ENCODE peak calls at places on chromosome 16, in five cellular contexts. T, K, R, V and N are unnamed samples. For H3K4me1 and H3K36me3, the result is how much of the 10 kb centered on the place peaks cover.

GRCh38 chr16:25107466-25107792 is 4.1 kb upstream of the LCMT1 start:
- DNase-seq in T (no peak), K (no peak), R (no peak), V (no peak), N (no peak)

GRCh38 chr16:4855804-4856203 is 8.5 kb downstream of the UBN1 start:
- DNase-seq in T (no peak), K (no peak), R (no peak), V (no peak), N (no peak)

GRCh38 chr16:77584205-77584859 is 138.0 kb upstream of the NUDT7 start:
- DNase-seq in T (peak), K (peak), R (no peak), V (peak), N (peak)

GRCh38 chr16:21647562-21648164 is 4.7 kb downstream of the IGSF6 start:
- DNase-seq in T (no peak), K (no peak), R (no peak), V (no peak), N (no peak)

GRCh38 chr16:35713762-35714650 is 2254.6 kb downstream of the TP53TG3F start:
- DNase-seq in T (no peak), K (no peak), R (no peak), V (no peak), N (no peak)

GRCh38 chr16:78973041-78973440 is 627.5 kb downstream of the MAF start:
- DNase-seq in T (no peak), K (no peak), R (no peak), V (no peak), N (peak)

GRCh38 chr16:88526008-88526905 is 43.9 kb upstream of the ZC3H18 start:
- DNase-seq in T (no peak), K (no peak), R (no peak), V (no peak), N (no peak)

GRCh38 chr16:3789375-3790067 is 72.2 kb upstream of the TRAP1 start:
- DNase-seq in T (no peak), K (no peak), R (no peak), V (no peak), N (no peak)

GRCh38 chr16:86018487-86018886 is 119.5 kb downstream of the IRF8 start:
- DNase-seq in T (no peak), K (no peak), R (peak), V (no peak), N (peak)

GRCh38 chr16:86835981-86836380 is 257.6 kb downstream of the FOXL1 start:
- DNase-seq in T (no peak), K (no peak), R (no peak), V (no peak), N (no peak)

DNA sequence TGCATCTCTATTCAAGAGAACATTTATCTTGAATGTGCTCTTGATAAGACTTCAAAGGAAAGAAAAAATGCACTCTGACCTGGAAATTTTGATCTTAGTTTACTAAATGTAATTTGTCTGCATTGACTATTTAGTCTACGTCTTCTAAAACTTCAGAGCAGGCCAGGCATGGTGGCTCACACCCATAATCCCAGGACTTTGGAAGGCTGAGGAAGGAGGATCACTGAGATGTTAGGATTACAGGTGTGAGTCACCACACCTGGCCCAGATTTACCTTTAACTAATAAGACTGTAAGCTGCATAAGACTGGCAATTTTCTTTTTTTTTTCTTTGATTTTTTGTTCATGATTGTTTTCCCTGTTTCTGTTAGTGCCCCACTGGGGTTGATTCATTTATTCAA is 18.8 kb upstream of the CIITA start:
- DNase-seq in T (no peak), K (no peak), R (no peak), V (no peak), N (no peak)
- H3K4me1 ChIP-seq in T (under half), K (under half), R (under half), V (under half), N (under half)

GRCh38 chr16:67936876-67937605 is 391 bp upstream of the PSMB10 start:
- DNase-seq in T (peak), K (no peak), R (no peak), V (no peak), N (no peak)
- H3K36me3 ChIP-seq in T (under half), K (under half), R (half or more), V (under half), N (under half)

GRCh38 chr16:14564323-14564722 is 65.7 kb downstream of the PARN start:
- DNase-seq in T (no peak), K (peak), R (no peak), V (no peak), N (no peak)

GRCh38 chr16:14562691-14563491 is 67.2 kb downstream of the PARN start:
- DNase-seq in T (no peak), K (peak), R (no peak), V (no peak), N (peak)

GRCh38 chr16:14566599-14566998 is 63.5 kb downstream of the PARN start:
- DNase-seq in T (no peak), K (no peak), R (no peak), V (no peak), N (no peak)

GRCh38 chr16:14565688-14566025 is 64.4 kb downstream of the PARN start:
- DNase-seq in T (no peak), K (no peak), R (no peak), V (no peak), N (no peak)

GRCh38 chr16:14564881-14565687 is 65.0 kb downstream of the PARN start:
- DNase-seq in T (no peak), K (no peak), R (no peak), V (no peak), N (no peak)
- H3K4me3 ChIP-seq in T (no peak), K (no peak), R (no peak), V (no peak), N (no peak)

GRCh38 chr16:17391715-17392114 is 79.0 kb downstream of the XYLT1 start:
- DNase-seq in T (no peak), K (no peak), R (no peak), V (no peak), N (no peak)
- H3K4me1 ChIP-seq in T (under half), K (under half), R (under half), V (under half), N (under half)

DNA sequence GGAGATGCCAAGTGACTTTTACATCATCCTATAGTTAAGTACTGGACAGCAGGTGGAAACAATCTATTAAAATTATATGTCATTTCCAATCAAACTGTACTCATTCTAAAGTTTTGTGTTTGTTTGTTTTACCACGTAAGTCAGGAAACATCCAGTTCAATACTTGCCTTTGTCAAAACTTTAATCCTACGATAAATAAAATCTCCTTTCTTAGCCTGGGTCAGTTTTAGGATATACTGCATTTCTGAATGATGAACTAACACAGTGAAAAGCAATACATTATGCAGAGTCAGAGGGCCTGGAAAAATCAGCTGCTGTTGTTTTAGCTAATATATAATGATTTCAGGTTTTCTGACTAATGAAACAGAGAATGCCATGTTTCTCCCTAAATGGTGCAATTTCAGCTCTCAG is 756.4 kb downstream of the CDH11 start:
- DNase-seq in T (no peak), K (no peak), R (no peak), V (no peak), N (no peak)
- H3K36me3 ChIP-seq in T (under half), K (under half), R (under half), V (under half), N (under half)

GRCh38 chr16:90019201-90019542 is at the start of gene DBNDD1:
- DNase-seq in T (no peak), K (no peak), R (no peak), V (no peak), N (peak)
- H3K4me3 ChIP-seq in T (peak), K (peak), R (peak), V (peak), N (peak)

GRCh38 chr16:74740795-74741304 is 33.8 kb downstream of the FA2H start:
- DNase-seq in T (no peak), K (peak), R (no peak), V (no peak), N (no peak)
- H3K4me1 ChIP-seq in T (under half), K (under half), R (under half), V (under half), N (under half)